ENCODE peak calls at places on chromosomes 7 and 10, in nine cellular contexts. O, R, X, C, E, F, S, Z and I are unnamed samples.

GRCh38 chr10:54284526-54285193 is 516.4 kb downstream of the PCDH15 start:
- DNase-seq in O (no peak), R (no peak), X (no peak), C (peak), E (no peak), F (peak), S (peak), Z (no peak), I (no peak)

GRCh38 chr10:71737356-71738172 is 18.0 kb upstream of the C10orf105 start:
- DNase-seq in O (no peak), R (no peak), X (no peak), C (no peak), E (peak), F (no peak), S (no peak), Z (no peak), I (no peak)

GRCh38 chr7:18276380-18276779 is 219.2 kb upstream of the HDAC9 start:
- DNase-seq in O (no peak), R (no peak), X (no peak), C (no peak), E (no peak), F (no peak), S (no peak), Z (no peak), I (no peak)

GRCh38 chr10:42543840-42544372 is 94.5 kb downstream of the ZNF33B start:
- DNase-seq in O (no peak), R (no peak), X (no peak), C (no peak), E (no peak), F (no peak), S (no peak), Z (no peak), I (no peak)

GRCh38 chr10:71158902-71159301 is 53.5 kb upstream of the UNC5B start:
- DNase-seq in O (peak), R (no peak), X (no peak), C (no peak), E (no peak), F (no peak), S (no peak), Z (no peak), I (no peak)

GRCh38 chr10:75208177-75208576 is 2.4 kb upstream of the VDAC2 start:
- DNase-seq in O (no peak), R (no peak), X (no peak), C (peak), E (peak), F (peak), S (no peak), Z (no peak), I (no peak)

GRCh38 chr7:131112431-131112830 is 215.2 kb upstream of the MKLN1 start:
- DNase-seq in O (no peak), R (no peak), X (no peak), C (no peak), E (no peak), F (no peak), S (no peak), Z (no peak), I (no peak)

GRCh38 chr7:82163586-82163985 is 280.0 kb downstream of the CACNA2D1 start:
- DNase-seq in O (no peak), R (no peak), X (no peak), C (no peak), E (no peak), F (no peak), S (no peak), Z (no peak), I (no peak)

GRCh38 chr10:116621934-116622655 is 1.3 kb downstream of the PNLIPRP2 start:
- DNase-seq in O (no peak), R (no peak), X (no peak), C (no peak), E (no peak), F (no peak), S (no peak), Z (no peak), I (no peak)

GRCh38 chr10:67782556-67782955 is 55.4 kb downstream of the DNAJC12 start:
- DNase-seq in O (no peak), R (no peak), X (no peak), C (no peak), E (no peak), F (no peak), S (no peak), Z (no peak), I (no peak)

GRCh38 chr7:117560030-117560429 is 80.2 kb downstream of the CFTR start:
- DNase-seq in O (no peak), R (no peak), X (no peak), C (no peak), E (no peak), F (no peak), S (no peak), Z (no peak), I (no peak)

GRCh38 chr10:51867956-51868355 is 168.6 kb upstream of the CSTF2T start:
- DNase-seq in O (no peak), R (no peak), X (no peak), C (peak), E (peak), F (peak), S (peak), Z (no peak), I (no peak)

GRCh38 chr10:11870461-11870780 is 47.3 kb downstream of the PROSER2 start:
- DNase-seq in O (peak), R (no peak), X (no peak), C (no peak), E (no peak), F (no peak), S (no peak), Z (no peak), I (no peak)

GRCh38 chr10:129770286-129770685 is 193.8 kb downstream of the EBF3 start:
- DNase-seq in O (no peak), R (no peak), X (no peak), C (no peak), E (no peak), F (no peak), S (no peak), Z (no peak), I (no peak)

GRCh38 chr7:24609570-24609969 is 36.3 kb downstream of the PALS2 start:
- DNase-seq in O (no peak), R (no peak), X (no peak), C (no peak), E (no peak), F (no peak), S (no peak), Z (no peak), I (no peak)

GRCh38 chr7:45597286-45597984 is 23.3 kb downstream of the ADCY1 start:
- DNase-seq in O (no peak), R (no peak), X (no peak), C (no peak), E (no peak), F (no peak), S (no peak), Z (no peak), I (no peak)

GRCh38 chr10:35420044-35420443 is 83.7 kb downstream of the CCNY start:
- DNase-seq in O (no peak), R (no peak), X (no peak), C (no peak), E (no peak), F (peak), S (no peak), Z (no peak), I (no peak)

GRCh38 chr7:115477193-115477651 is 553.3 kb downstream of the TFEC start:
- DNase-seq in O (peak), R (peak), X (no peak), C (peak), E (peak), F (peak), S (no peak), Z (no peak), I (no peak)

GRCh38 chr7:131231381-131232220 is 96.1 kb upstream of the MKLN1 start:
- DNase-seq in O (no peak), R (no peak), X (no peak), C (peak), E (peak), F (peak), S (no peak), Z (peak), I (no peak)

GRCh38 chr10:77583527-77583926 is 54.1 kb downstream of the KCNMA1 start:
- DNase-seq in O (no peak), R (no peak), X (no peak), C (no peak), E (no peak), F (no peak), S (no peak), Z (no peak), I (no peak)

GRCh38 chr10:58511765-58512469 is 755 bp upstream of the BICC1 start:
- DNase-seq in O (peak), R (peak), X (no peak), C (no peak), E (peak), F (peak), S (no peak), Z (no peak), I (peak)

DNA sequence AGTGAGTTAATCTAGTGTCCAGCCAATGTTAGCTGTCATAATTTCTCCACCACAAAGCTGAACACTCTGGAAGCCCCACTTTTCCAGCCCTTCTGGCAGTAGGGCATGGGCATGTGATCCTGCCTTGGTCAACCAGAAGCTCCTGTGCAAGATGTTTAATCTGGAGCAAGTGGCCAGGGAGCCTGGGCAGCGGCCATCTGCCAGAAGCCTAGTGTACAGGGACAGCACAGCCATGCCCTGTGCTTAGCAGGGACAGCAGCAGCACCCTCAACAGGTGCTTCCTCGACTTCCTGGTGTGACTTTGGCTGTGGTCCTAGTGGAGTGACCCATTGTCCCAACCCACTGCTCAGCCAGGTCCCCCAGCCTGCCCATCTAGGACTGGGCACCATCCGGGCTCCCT is 10.3 kb downstream of the RBP3 start:
- DNase-seq in O (peak), R (no peak), X (no peak), C (no peak), E (no peak), F (no peak), S (no peak), Z (no peak), I (no peak)
- H3K4me3 ChIP-seq in O (no peak), R (no peak), X (no peak), C (no peak), E (no peak), F (no peak), S (no peak), Z (no peak), I (no peak)

GRCh38 chr10:125773702-125774101 is 1.9 kb downstream of the MMP21 start:
- DNase-seq in O (no peak), R (no peak), X (no peak), C (no peak), E (no peak), F (no peak), S (no peak), Z (no peak), I (no peak)
- H3K4me3 ChIP-seq in O (peak), R (no peak), X (no peak), C (no peak), E (no peak), F (no peak), S (no peak), Z (no peak), I (no peak)

GRCh38 chr7:101688183-101688831 is 59.2 kb upstream of the MYL10 start:
- DNase-seq in O (peak), R (peak), X (peak), C (peak), E (peak), F (peak), S (no peak), Z (peak), I (peak)
- H3K4me3 ChIP-seq in O (peak), R (peak), X (peak), C (no peak), E (peak), F (no peak), S (no peak), Z (peak), I (peak)

DNA sequence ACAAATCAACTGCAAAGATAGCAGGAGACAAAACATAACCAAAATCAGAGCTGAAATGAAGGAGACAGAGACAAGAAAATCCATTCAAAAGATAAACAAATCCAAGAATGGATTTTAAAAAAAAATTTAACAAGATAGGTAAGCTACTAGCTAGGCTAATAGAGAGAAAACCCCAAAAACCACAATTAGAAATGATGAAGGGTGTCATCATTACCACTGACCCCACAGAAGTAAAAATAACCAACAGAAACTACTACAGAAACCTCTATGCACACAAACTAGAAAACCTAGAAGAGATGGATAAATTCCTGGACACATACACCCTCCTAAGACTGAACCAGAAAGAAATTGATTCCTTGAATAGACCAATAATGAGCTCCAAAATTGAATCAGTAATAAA is 117.6 kb downstream of the DNAJC1 start:
- DNase-seq in O (no peak), R (no peak), X (no peak), C (no peak), E (no peak), F (no peak), S (no peak), Z (no peak), I (no peak)
- H3K4me3 ChIP-seq in O (no peak), R (no peak), X (no peak), C (no peak), E (no peak), F (no peak), S (no peak), Z (no peak), I (no peak)

GRCh38 chr10:92826504-92826903 is 21.8 kb upstream of the EXOC6 start:
- DNase-seq in O (no peak), R (no peak), X (no peak), C (no peak), E (no peak), F (no peak), S (no peak), Z (no peak), I (no peak)

GRCh38 chr10:92826061-92826460 is 22.3 kb upstream of the EXOC6 start:
- DNase-seq in O (no peak), R (no peak), X (no peak), C (no peak), E (no peak), F (no peak), S (no peak), Z (no peak), I (no peak)

GRCh38 chr10:92822964-92823363 is 25.4 kb upstream of the EXOC6 start:
- DNase-seq in O (no peak), R (no peak), X (no peak), C (peak), E (no peak), F (peak), S (no peak), Z (no peak), I (no peak)

GRCh38 chr10:92822060-92822634 is 26.2 kb upstream of the EXOC6 start:
- DNase-seq in O (no peak), R (no peak), X (peak), C (peak), E (peak), F (peak), S (peak), Z (no peak), I (peak)
- H3K4me3 ChIP-seq in O (no peak), R (no peak), X (no peak), C (no peak), E (no peak), F (no peak), S (no peak), Z (no peak), I (no peak)